ENCODE peak calls at places on chromosomes 3 and 15, in nine cellular contexts. G, K, U, H, B, P, J, N and D are unnamed samples.
A peak's percentile ranks its signal among the peaks of the same experiment; 100 is the strongest.

GRCh38 chr3:43932921-43933320 is 242.2 kb downstream of the ABHD5 start:
- DNase-seq in G (no peak), K (peak; percentile 8), U (no peak), H (no peak), B (no peak), P (peak; percentile 20), J (no peak), N (no peak), D (no peak)

GRCh38 chr15:75031773-75032302 is 8.4 kb downstream of the PPCDC start:
- DNase-seq in G (no peak), K (no peak), U (no peak), H (no peak), B (no peak), P (no peak), J (no peak), N (no peak), D (peak; percentile 15)

GRCh38 chr3:14429237-14429636 is 26.8 kb downstream of the SLC6A6 start:
- DNase-seq in G (no peak), K (no peak), U (no peak), H (no peak), B (no peak), P (no peak), J (no peak), N (no peak), D (no peak)

GRCh38 chr3:30644615-30645014 is 38.2 kb downstream of the TGFBR2 start:
- DNase-seq in G (peak; percentile 40), K (peak; percentile 35), U (no peak), H (no peak), B (no peak), P (no peak), J (peak; percentile 92), N (no peak), D (peak; percentile 43)

GRCh38 chr15:65355173-65355982 is 22.4 kb downstream of the IGDCC3 start:
- DNase-seq in G (no peak), K (no peak), U (no peak), H (no peak), B (no peak), P (peak; percentile 73), J (no peak), N (peak; percentile 63), D (no peak)

GRCh38 chr3:178597388-178597787 is 61.2 kb downstream of the KCNMB2 start:
- DNase-seq in G (no peak), K (no peak), U (no peak), H (no peak), B (no peak), P (no peak), J (no peak), N (no peak), D (no peak)

GRCh38 chr3:17013571-17013970 is 128.8 kb downstream of the PLCL2 start:
- DNase-seq in G (no peak), K (no peak), U (no peak), H (no peak), B (no peak), P (no peak), J (no peak), N (no peak), D (no peak)

GRCh38 chr3:46438831-46439230 is 25.9 kb downstream of the LTF start:
- DNase-seq in G (no peak), K (no peak), U (no peak), H (no peak), B (no peak), P (no peak), J (no peak), N (no peak), D (no peak)

GRCh38 chr3:115228266-115228665 is 81.2 kb upstream of the ZBTB20 start:
- DNase-seq in G (no peak), K (no peak), U (no peak), H (no peak), B (no peak), P (no peak), J (no peak), N (no peak), D (no peak)

GRCh38 chr3:49181351-49181750 is 10.0 kb downstream of the KLHDC8B start:
- DNase-seq in G (no peak), K (no peak), U (no peak), H (no peak), B (no peak), P (no peak), J (no peak), N (no peak), D (no peak)

GRCh38 chr3:143951351-143951971 is 20.2 kb upstream of the DIPK2A start:
- DNase-seq in G (no peak), K (peak; percentile 54), U (no peak), H (no peak), B (no peak), P (peak; percentile 11), J (no peak), N (no peak), D (peak; percentile 53)

GRCh38 chr3:106635271-106635670 is 742.0 kb upstream of the CCDC54 start:
- DNase-seq in G (no peak), K (peak; percentile 37), U (no peak), H (no peak), B (peak; percentile 25), P (no peak), J (no peak), N (no peak), D (peak; percentile 51)

GRCh38 chr3:141370065-141370533 is 1.8 kb downstream of the ZBTB38 start:
- DNase-seq in G (peak; percentile 29), K (peak; percentile 76), U (peak; percentile 9), H (no peak), B (peak; percentile 53), P (peak; percentile 80), J (peak; percentile 81), N (no peak), D (peak; percentile 89)

GRCh38 chr15:58535894-58536293 is 104.1 kb downstream of the LIPC start:
- DNase-seq in G (no peak), K (no peak), U (no peak), H (no peak), B (no peak), P (no peak), J (peak; percentile 41), N (no peak), D (no peak)

GRCh38 chr3:172209333-172210321 is 170.2 kb downstream of the FNDC3B start:
- DNase-seq in G (peak; percentile 80), K (no peak), U (no peak), H (peak; percentile 76), B (no peak), P (no peak), J (peak; percentile 69), N (no peak), D (no peak)

GRCh38 chr3:72288955-72289707 is 504.2 kb upstream of the PROK2 start:
- DNase-seq in G (peak; percentile 52), K (no peak), U (no peak), H (no peak), B (peak; percentile 26), P (peak; percentile 84), J (peak; percentile 70), N (no peak), D (peak; percentile 46)

GRCh38 chr3:186258968-186259367 is 103.1 kb downstream of the DGKG start:
- DNase-seq in G (no peak), K (no peak), U (no peak), H (no peak), B (no peak), P (peak; percentile 68), J (no peak), N (no peak), D (no peak)

GRCh38 chr3:11544413-11545181 is 99.1 kb downstream of the VGLL4 start:
- DNase-seq in G (peak; percentile 44), K (no peak), U (no peak), H (peak; percentile 62), B (no peak), P (no peak), J (peak; percentile 68), N (no peak), D (no peak)

GRCh38 chr3:104168386-104168785 is 1198.3 kb upstream of the ALCAM start:
- DNase-seq in G (no peak), K (no peak), U (no peak), H (no peak), B (no peak), P (no peak), J (no peak), N (no peak), D (no peak)

DNA sequence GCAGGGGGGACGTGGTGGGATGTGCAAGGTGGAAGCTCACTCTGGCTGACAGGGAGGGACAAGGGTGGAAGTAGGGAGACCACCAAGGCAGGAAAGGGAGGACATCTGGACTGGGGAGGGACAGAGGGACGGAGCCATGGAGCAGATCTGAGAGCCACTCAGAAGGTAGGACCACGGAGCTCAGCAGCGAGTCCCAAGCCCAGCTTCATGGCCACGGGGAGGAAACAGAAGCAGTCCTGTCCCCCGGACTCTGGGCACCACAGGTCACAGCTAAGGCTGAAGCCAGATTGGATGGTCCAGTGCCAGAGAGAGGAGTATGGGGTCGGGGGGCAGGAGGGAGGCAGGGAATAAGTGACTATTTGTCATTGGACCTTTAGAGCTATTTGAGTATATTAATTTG is 220.1 kb downstream of the TBC1D2B start:
- DNase-seq in G (no peak), K (no peak), U (no peak), H (peak; percentile 20), B (no peak), P (no peak), J (peak; percentile 39), N (no peak), D (no peak)
- H3K27me3 ChIP-seq in G (peaks cover 32% of the 10 kb centered on the region), K (peaks cover 35% of the 10 kb centered on the region), U (no peaks in the 10 kb centered on the region), H (peaks cover 4% of the 10 kb centered on the region), B (peaks cover 10% of the 10 kb centered on the region), P (peaks cover 51% of the 10 kb centered on the region), J (no peaks in the 10 kb centered on the region), N (no peaks in the 10 kb centered on the region), D (no peaks in the 10 kb centered on the region)

GRCh38 chr15:68615811-68616210 is 37.0 kb downstream of the CORO2B start:
- DNase-seq in G (no peak), K (no peak), U (no peak), H (no peak), B (no peak), P (no peak), J (no peak), N (no peak), D (no peak)
- H3K4me3 ChIP-seq in G (no peak overlapping the region), K (no peak overlapping the region), U (no peak overlapping the region), H (no peak overlapping the region), B (no peak overlapping the region), P (no peak overlapping the region), J (no peak overlapping the region), N (no peak overlapping the region), D (no peak overlapping the region)

GRCh38 chr15:59562787-59563186 is 48.8 kb upstream of the GCNT3 start:
- DNase-seq in G (no peak), K (no peak), U (no peak), H (no peak), B (no peak), P (no peak), J (no peak), N (no peak), D (no peak)
- TF ChIP-seq CTCF in G (no peak), K (peak; percentile 49), U (no peak), H (no peak), B (peak; percentile 12), P (peak; percentile 27), J (no peak), N (no peak), D (no peak)

DNA sequence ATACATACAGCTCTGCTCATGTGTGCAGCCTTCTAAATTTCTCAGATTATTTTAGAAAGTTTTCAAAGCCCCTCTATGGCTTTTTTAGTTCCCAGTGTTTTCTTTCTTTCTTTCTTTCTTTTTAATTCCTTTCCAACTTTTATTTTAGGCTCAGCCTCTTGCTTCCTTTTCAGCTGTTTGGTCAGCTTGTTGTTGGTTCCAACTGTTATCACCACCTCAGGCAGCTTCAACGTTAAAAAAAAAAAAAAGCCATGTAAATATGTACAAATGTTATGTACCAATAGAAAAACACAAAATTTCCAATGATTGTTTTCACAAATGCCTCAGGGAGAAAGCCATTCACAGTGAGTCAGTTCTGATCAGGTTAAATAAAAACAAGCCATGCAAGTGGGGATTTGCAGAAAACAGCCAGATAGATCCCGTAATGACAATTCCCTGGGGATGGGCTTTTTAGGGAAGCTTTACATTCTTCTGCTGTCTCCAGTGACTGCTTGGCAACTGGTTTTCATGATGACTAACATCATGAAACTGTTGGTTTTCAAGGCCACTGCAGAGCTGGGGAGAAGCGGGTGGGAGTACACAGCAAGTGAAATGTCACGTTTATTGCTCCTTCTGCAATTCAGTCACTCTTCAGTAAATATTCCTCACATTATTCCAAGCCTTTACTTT is 908.4 kb downstream of the EPHA3 start:
- DNase-seq in G (no peak), K (peak; percentile 79), U (no peak), H (no peak), B (no peak), P (no peak), J (no peak), N (no peak), D (peak; percentile 52)
- H3K27me3 ChIP-seq in G (no peaks in the 10 kb centered on the region), K (no peaks in the 10 kb centered on the region), U (no peaks in the 10 kb centered on the region), H (no peaks in the 10 kb centered on the region), B (no peaks in the 10 kb centered on the region), P (no peaks in the 10 kb centered on the region), J (no peaks in the 10 kb centered on the region), N (no peaks in the 10 kb centered on the region), D (no peaks in the 10 kb centered on the region)